ENCODE peak calls at places on chromosomes 7 and 10, in nine cellular contexts. V is fibroblast of lung; N is CD4-positive, alpha-beta memory T cell; A is tibial artery; E is heart right ventricle; Z is brain microvascular endothelial cell; S is lower lobe of right lung; P is left ventricle myocardium inferior; H is foreskin keratinocyte. O is an unnamed sample.
A peak's percentile ranks its signal among the peaks of the same experiment; 100 is the strongest.

GRCh38 chr7:117143066-117143465 is 179.8 kb downstream of the WNT2 start:
- DNase-seq in V (no peak), N (no peak), A (no peak), E (no peak), Z (no peak), S (no peak), P (no peak), H (no peak), O (no peak)

GRCh38 chr10:32346551-32347362 is at the start of gene EPC1:
- DNase-seq in V (peak; percentile 83), N (peak; percentile 91), A (peak; percentile 82), E (peak; percentile 88), Z (peak; percentile 66), S (peak; percentile 90), P (peak; percentile 88), H (peak; percentile 81), O (peak; percentile 51)

GRCh38 chr7:95205821-95206220 is 118.5 kb downstream of the PON1 start:
- DNase-seq in V (peak; percentile 91), N (no peak), A (no peak), E (no peak), Z (peak; percentile 46), S (no peak), P (no peak), H (peak; percentile 54), O (no peak)

GRCh38 chr7:94022550-94022949 is 18.4 kb upstream of the BET1 start:
- DNase-seq in V (no peak), N (no peak), A (no peak), E (no peak), Z (no peak), S (no peak), P (no peak), H (peak; percentile 15), O (no peak)

GRCh38 chr10:34112431-34112830 is 702.7 kb downstream of the PARD3 start:
- DNase-seq in V (no peak), N (no peak), A (no peak), E (no peak), Z (no peak), S (no peak), P (no peak), H (no peak), O (no peak)

GRCh38 chr10:102776779-102777417 is 33.1 kb downstream of the WBP1L start:
- DNase-seq in V (peak; percentile 100), N (no peak), A (peak; percentile 89), E (peak; percentile 64), Z (peak; percentile 99), S (peak; percentile 80), P (peak; percentile 84), H (peak; percentile 95), O (no peak)

GRCh38 chr10:89646833-89647570 is 2.0 kb upstream of the PANK1 start:
- DNase-seq in V (no peak), N (no peak), A (no peak), E (no peak), Z (no peak), S (no peak), P (no peak), H (no peak), O (no peak)

GRCh38 chr7:43905209-43905946 is 1.0 kb downstream of the URGCP start:
- DNase-seq in V (peak; percentile 9), N (no peak), A (no peak), E (no peak), Z (no peak), S (no peak), P (no peak), H (peak; percentile 64), O (no peak)

GRCh38 chr7:44541-44896 is 147.9 kb upstream of the FAM20C start:
- DNase-seq in V (no peak), N (no peak), A (no peak), E (no peak), Z (no peak), S (peak; percentile 20), P (no peak), H (no peak), O (no peak)

GRCh38 chr10:59830601-59831259 is 75.6 kb downstream of the CCDC6 start:
- DNase-seq in V (peak; percentile 42), N (no peak), A (peak; percentile 32), E (no peak), Z (peak; percentile 54), S (no peak), P (peak; percentile 26), H (no peak), O (no peak)

GRCh38 chr7:129094501-129094900 is 39.6 kb upstream of the TNPO3 start:
- DNase-seq in V (no peak), N (no peak), A (no peak), E (no peak), Z (no peak), S (no peak), P (no peak), H (no peak), O (no peak)

DNA sequence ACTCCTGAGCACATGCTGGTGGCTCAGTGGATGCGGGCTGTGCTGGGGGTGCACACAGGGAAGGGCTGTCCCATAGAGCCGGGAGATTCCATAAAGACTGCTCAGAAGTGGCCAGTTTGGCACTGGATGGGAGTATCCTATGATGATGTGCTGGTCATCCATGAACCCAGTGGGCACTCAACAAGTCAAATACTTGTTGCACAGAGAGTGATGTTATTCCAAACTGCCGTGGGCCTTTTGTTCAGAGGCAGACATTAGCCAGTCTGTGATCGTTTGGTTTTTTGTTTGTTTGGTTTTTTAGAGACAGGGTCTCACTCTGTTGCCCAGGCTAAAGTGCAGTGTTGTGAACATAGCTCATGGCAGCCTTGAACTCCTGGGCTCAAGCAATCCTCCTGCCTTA is 30.9 kb upstream of the SAMD8 start:
- DNase-seq in V (no peak), N (no peak), A (no peak), E (no peak), Z (no peak), S (no peak), P (no peak), H (no peak), O (no peak)
- H3K27me3 ChIP-seq in V (no peaks in the 10 kb centered on the region), N (no peaks in the 10 kb centered on the region), A (no peaks in the 10 kb centered on the region), E (no peaks in the 10 kb centered on the region), Z (no peaks in the 10 kb centered on the region), S (no peaks in the 10 kb centered on the region), P (no peaks in the 10 kb centered on the region), H (no peaks in the 10 kb centered on the region), O (no peaks in the 10 kb centered on the region)

GRCh38 chr10:129953541-129954031 is 10.5 kb downstream of the EBF3 start:
- DNase-seq in V (no peak), N (no peak), A (no peak), E (no peak), Z (no peak), S (no peak), P (no peak), H (no peak), O (no peak)

GRCh38 chr10:129956902-129957673 is 7.0 kb downstream of the EBF3 start:
- DNase-seq in V (no peak), N (no peak), A (no peak), E (no peak), Z (no peak), S (no peak), P (no peak), H (no peak), O (no peak)

GRCh38 chr10:129954916-129955315 is 9.2 kb downstream of the EBF3 start:
- DNase-seq in V (no peak), N (no peak), A (no peak), E (no peak), Z (no peak), S (no peak), P (no peak), H (no peak), O (no peak)

GRCh38 chr10:129956285-129956649 is 7.8 kb downstream of the EBF3 start:
- DNase-seq in V (no peak), N (no peak), A (no peak), E (no peak), Z (no peak), S (no peak), P (no peak), H (no peak), O (no peak)

DNA sequence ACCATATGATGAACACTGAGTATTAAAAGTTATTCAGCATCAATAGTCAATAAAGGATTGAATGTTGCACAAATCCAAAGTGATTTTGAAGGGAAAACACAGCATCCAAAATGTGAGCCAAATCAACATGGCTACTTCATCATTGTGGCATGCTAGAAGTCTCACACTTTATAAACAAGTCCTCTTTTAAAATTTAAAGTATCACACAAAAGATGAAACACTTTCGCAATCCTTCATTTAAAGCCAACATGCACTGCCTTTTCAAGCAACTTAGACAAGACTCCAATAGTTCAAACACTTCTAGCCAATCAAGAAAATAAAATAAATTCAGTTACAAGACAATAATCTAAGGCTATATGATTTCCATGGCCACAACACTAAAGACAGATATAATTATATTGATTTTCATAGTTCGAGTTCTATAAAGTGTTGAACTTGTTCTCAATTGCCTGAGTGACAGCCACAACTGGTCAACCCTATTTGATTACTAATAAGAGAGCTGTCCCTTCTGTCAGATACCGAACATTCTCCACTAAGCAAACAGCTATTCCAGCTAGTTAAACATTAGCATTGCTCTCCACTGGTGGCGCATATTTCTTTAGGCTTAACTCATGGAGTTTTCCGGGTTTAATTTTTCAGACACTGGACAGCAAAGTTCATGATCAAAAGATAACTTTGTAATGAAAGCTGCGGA is 8.3 kb downstream of the EBF3 start:
- DNase-seq in V (no peak), N (no peak), A (no peak), E (no peak), Z (no peak), S (no peak), P (no peak), H (no peak), O (no peak)
- H3K27ac ChIP-seq in V (no peak overlapping the region), N (no peak overlapping the region), A (no peak overlapping the region), E (peak overlapping the region; percentile 54), Z (no peak overlapping the region), S (no peak overlapping the region), P (peak overlapping the region; percentile 93), H (no peak overlapping the region), O (peak overlapping the region; percentile 22)

GRCh38 chr7:111529507-111530355 is 32.6 kb downstream of the IMMP2L start:
- DNase-seq in V (peak; percentile 10), N (no peak), A (no peak), E (no peak), Z (no peak), S (no peak), P (no peak), H (no peak), O (no peak)

GRCh38 chr7:111527545-111527944 is 34.7 kb downstream of the IMMP2L start:
- DNase-seq in V (no peak), N (no peak), A (no peak), E (no peak), Z (no peak), S (no peak), P (no peak), H (no peak), O (no peak)

GRCh38 chr7:111530356-111530668 is 32.0 kb downstream of the IMMP2L start:
- DNase-seq in V (no peak), N (no peak), A (no peak), E (no peak), Z (no peak), S (no peak), P (no peak), H (no peak), O (no peak)

GRCh38 chr7:111525100-111525499 is 37.2 kb downstream of the IMMP2L start:
- DNase-seq in V (no peak), N (no peak), A (no peak), E (no peak), Z (no peak), S (no peak), P (no peak), H (no peak), O (no peak)

GRCh38 chr7:111528331-111528730 is 34.0 kb downstream of the IMMP2L start:
- DNase-seq in V (no peak), N (no peak), A (no peak), E (no peak), Z (no peak), S (no peak), P (no peak), H (no peak), O (no peak)
- H3K27me3 ChIP-seq in V (no peaks in the 10 kb centered on the region), N (no peaks in the 10 kb centered on the region), A (no peaks in the 10 kb centered on the region), E (no peaks in the 10 kb centered on the region), Z (no peaks in the 10 kb centered on the region), S (no peaks in the 10 kb centered on the region), P (no peaks in the 10 kb centered on the region), H (no peaks in the 10 kb centered on the region), O (no peaks in the 10 kb centered on the region)

GRCh38 chr7:27241189-27242045 is 1.2 kb upstream of the EVX1 start:
- DNase-seq in V (no peak), N (no peak), A (no peak), E (no peak), Z (no peak), S (no peak), P (no peak), H (no peak), O (no peak)
- H3K27ac ChIP-seq in V (no peak overlapping the region), N (no peak overlapping the region), A (no peak overlapping the region), E (no peak overlapping the region), Z (no peak overlapping the region), S (no peak overlapping the region), P (no peak overlapping the region), H (no peak overlapping the region), O (no peak overlapping the region)

O was measured in esophagus squamous epithelium.